ENCODE peak calls at places on chromosomes 11 and 22, in nine cellular contexts. O is upper lobe of left lung, U is HCT116, K is fibroblast of mammary gland, X is pancreas, T is Caco-2, H is coronary artery, M is body of pancreas, D is colonic mucosa. N is an unnamed sample.
A peak's percentile ranks its signal among the peaks of the same experiment; 100 is the strongest.

GRCh38 chr11:5362017-5362625 is 10.8 kb downstream of the OR51B6 start:
- DNase-seq in O (no peak), U (no peak), K (no peak), X (no peak), T (no peak), H (no peak), M (no peak), D (no peak), N (peak; percentile 28)

GRCh38 chr22:24230911-24231656 is 13.8 kb downstream of the GGT5 start:
- DNase-seq in O (peak; percentile 58), U (no peak), K (no peak), X (peak; percentile 88), T (peak; percentile 38), H (no peak), M (peak; percentile 79), D (peak; percentile 60), N (no peak)

GRCh38 chr11:125916683-125917337 is 12.5 kb downstream of the DDX25 start:
- DNase-seq in O (no peak), U (no peak), K (no peak), X (no peak), T (no peak), H (no peak), M (no peak), D (peak; percentile 85), N (no peak)

GRCh38 chr11:74311352-74311926 is at the start of gene P4HA3:
- DNase-seq in O (peak; percentile 95), U (peak; percentile 18), K (peak; percentile 44), X (peak; percentile 92), T (peak; percentile 90), H (peak; percentile 78), M (peak; percentile 78), D (peak; percentile 86), N (peak; percentile 63)

GRCh38 chr22:32850591-32851517 is 49.3 kb downstream of the TIMP3 start:
- DNase-seq in O (no peak), U (no peak), K (peak; percentile 45), X (no peak), T (no peak), H (peak; percentile 91), M (peak; percentile 51), D (peak; percentile 59), N (peak; percentile 66)

GRCh38 chr11:47018637-47019036 is 82.1 kb downstream of the CSTPP1 start:
- DNase-seq in O (no peak), U (no peak), K (no peak), X (no peak), T (no peak), H (no peak), M (no peak), D (no peak), N (no peak)

GRCh38 chr11:86636275-86636674 is 36.1 kb downstream of the ME3 start:
- DNase-seq in O (no peak), U (no peak), K (no peak), X (no peak), T (no peak), H (no peak), M (no peak), D (no peak), N (no peak)

GRCh38 chr11:87719311-87720073 is 455.8 kb downstream of the RAB38 start:
- DNase-seq in O (no peak), U (no peak), K (no peak), X (no peak), T (no peak), H (no peak), M (no peak), D (no peak), N (peak; percentile 9)

GRCh38 chr11:68409748-68410344 is 50.7 kb upstream of the PPP6R3 start:
- DNase-seq in O (peak; percentile 52), U (no peak), K (no peak), X (no peak), T (no peak), H (no peak), M (no peak), D (no peak), N (no peak)

GRCh38 chr11:103636232-103636631 is 400.2 kb upstream of the DDI1 start:
- DNase-seq in O (no peak), U (no peak), K (no peak), X (no peak), T (no peak), H (no peak), M (no peak), D (no peak), N (no peak)

GRCh38 chr22:37989146-37990045 is 5.0 kb upstream of the SOX10 start:
- DNase-seq in O (no peak), U (no peak), K (no peak), X (no peak), T (no peak), H (no peak), M (no peak), D (no peak), N (no peak)

GRCh38 chr22:24515025-24515338 is 19.9 kb downstream of the UPB1 start:
- DNase-seq in O (no peak), U (no peak), K (no peak), X (no peak), T (no peak), H (no peak), M (no peak), D (no peak), N (no peak)

GRCh38 chr22:19909350-19910179 is 32.0 kb upstream of the COMT start:
- DNase-seq in O (no peak), U (peak; percentile 51), K (peak; percentile 71), X (peak; percentile 89), T (peak; percentile 83), H (peak; percentile 82), M (peak; percentile 91), D (peak; percentile 85), N (peak; percentile 86)

GRCh38 chr11:110951609-110952008 is 239.4 kb upstream of the ARHGAP20 start:
- DNase-seq in O (no peak), U (no peak), K (no peak), X (no peak), T (no peak), H (no peak), M (no peak), D (no peak), N (no peak)

GRCh38 chr11:10792385-10793068 is 16.2 kb downstream of the EIF4G2 start:
- DNase-seq in O (peak; percentile 94), U (peak; percentile 72), K (peak; percentile 77), X (peak; percentile 99), T (peak; percentile 96), H (peak; percentile 89), M (peak; percentile 91), D (peak; percentile 92), N (peak; percentile 76)

GRCh38 chr11:1570001-1570453 is 2.0 kb downstream of the DUSP8 start:
- DNase-seq in O (peak; percentile 49), U (no peak), K (no peak), X (no peak), T (no peak), H (peak; percentile 74), M (no peak), D (peak; percentile 23), N (no peak)

GRCh38 chr11:1571760-1572199 is 291 bp downstream of the DUSP8 start:
- DNase-seq in O (no peak), U (no peak), K (no peak), X (peak; percentile 73), T (no peak), H (no peak), M (no peak), D (no peak), N (no peak)

GRCh38 chr11:1569251-1569780 is 2.8 kb downstream of the DUSP8 start:
- DNase-seq in O (peak; percentile 65), U (no peak), K (no peak), X (peak; percentile 59), T (no peak), H (no peak), M (no peak), D (peak; percentile 82), N (no peak)

GRCh38 chr11:1570896-1571759 is 943 bp downstream of the DUSP8 start:
- DNase-seq in O (peak; percentile 88), U (no peak), K (no peak), X (peak; percentile 80), T (peak; percentile 30), H (peak; percentile 74), M (peak; percentile 71), D (peak; percentile 31), N (no peak)

GRCh38 chr11:1570531-1570895 is 1.6 kb downstream of the DUSP8 start:
- DNase-seq in O (peak; percentile 30), U (no peak), K (no peak), X (peak; percentile 52), T (no peak), H (no peak), M (no peak), D (peak; percentile 19), N (no peak)
- H3K4me3 ChIP-seq in O (no peak overlapping the region), U (peak overlapping the region; percentile 70), K (no peak overlapping the region), X (peak overlapping the region; percentile 58), T (no peak overlapping the region), H (peak overlapping the region; percentile 81), M (no peak overlapping the region), D (peak overlapping the region; percentile 58), N (no peak overlapping the region)

GRCh38 chr11:32297629-32298028 is 137.7 kb downstream of the WT1 start:
- DNase-seq in O (no peak), U (peak; percentile 31), K (peak; percentile 60), X (no peak), T (no peak), H (no peak), M (no peak), D (no peak), N (peak; percentile 70)
- TF ChIP-seq CTCF in O (no peak), U (peak; percentile 58), K (peak; percentile 16), X (no peak), T (no peak), H (no peak), M (no peak), D (no peak), N (peak; percentile 38)

GRCh38 chr11:20669833-20670684 is 673 bp downstream of the NELL1 start:
- DNase-seq in O (peak; percentile 85), U (no peak), K (no peak), X (peak; percentile 57), T (no peak), H (no peak), M (no peak), D (no peak), N (no peak)
- H3K4me3 ChIP-seq in O (no peak overlapping the region), U (no peak overlapping the region), K (no peak overlapping the region), X (peak overlapping the region; percentile 11), T (no peak overlapping the region), H (peak overlapping the region; percentile 56), M (no peak overlapping the region), D (no peak overlapping the region), N (no peak overlapping the region)

GRCh38 chr11:77412814-77413213 is 61.1 kb downstream of the PAK1 start:
- DNase-seq in O (no peak), U (no peak), K (no peak), X (no peak), T (no peak), H (no peak), M (no peak), D (no peak), N (no peak)

GRCh38 chr11:77411238-77411637 is 62.7 kb downstream of the PAK1 start:
- DNase-seq in O (no peak), U (no peak), K (peak; percentile 20), X (peak; percentile 60), T (no peak), H (no peak), M (peak; percentile 20), D (peak; percentile 41), N (peak; percentile 21)

GRCh38 chr11:77411717-77412441 is 62.0 kb downstream of the PAK1 start:
- DNase-seq in O (peak; percentile 95), U (peak; percentile 49), K (peak; percentile 80), X (peak; percentile 92), T (no peak), H (peak; percentile 86), M (peak; percentile 89), D (peak; percentile 92), N (peak; percentile 84)

GRCh38 chr11:77416357-77416756 is 57.5 kb downstream of the PAK1 start:
- DNase-seq in O (no peak), U (no peak), K (no peak), X (no peak), T (no peak), H (no peak), M (no peak), D (no peak), N (no peak)

GRCh38 chr11:77413850-77414249 is 60.0 kb downstream of the PAK1 start:
- DNase-seq in O (no peak), U (no peak), K (no peak), X (no peak), T (peak; percentile 35), H (no peak), M (no peak), D (no peak), N (no peak)
- TF ChIP-seq CTCF in O (no peak), U (no peak), K (no peak), X (no peak), T (no peak), H (no peak), M (no peak), D (no peak), N (no peak)

N was measured in fibroblast of pulmonary artery.